ENCODE peak calls at places on chromosomes 5 and 9, in ten cellular contexts. A, C, H, G, D, V, T, X, O and Z are unnamed samples.

GRCh38 chr9:35042081-35042604 is 30.3 kb downstream of the VCP start:
- DNase-seq in A (no peak), C (peak), H (no peak), G (peak), D (no peak), V (peak), T (no peak), X (no peak), O (no peak), Z (no peak)

GRCh38 chr9:130220351-130220750 is 45.2 kb upstream of the HMCN2 start:
- DNase-seq in A (no peak), C (no peak), H (no peak), G (peak), D (no peak), V (peak), T (no peak), X (no peak), O (no peak), Z (no peak)

GRCh38 chr5:156391139-156391538 is 64.2 kb downstream of the SGCD start:
- DNase-seq in A (no peak), C (no peak), H (no peak), G (peak), D (no peak), V (peak), T (no peak), X (no peak), O (no peak), Z (no peak)

GRCh38 chr9:89877051-89878002 is 272.5 kb downstream of the GADD45G start:
- DNase-seq in A (no peak), C (no peak), H (no peak), G (no peak), D (no peak), V (no peak), T (no peak), X (no peak), O (no peak), Z (no peak)

GRCh38 chr9:86494644-86495081 is 140.5 kb upstream of the TUT7 start:
- DNase-seq in A (no peak), C (no peak), H (no peak), G (peak), D (no peak), V (no peak), T (no peak), X (no peak), O (peak), Z (no peak)

GRCh38 chr9:33687779-33688178 is 107.6 kb upstream of the PRSS3 start:
- DNase-seq in A (no peak), C (no peak), H (no peak), G (peak), D (no peak), V (peak), T (no peak), X (peak), O (no peak), Z (no peak)

GRCh38 chr5:60372786-60373185 is 327.2 kb downstream of the DEPDC1B start:
- DNase-seq in A (no peak), C (no peak), H (no peak), G (no peak), D (no peak), V (peak), T (no peak), X (no peak), O (no peak), Z (no peak)

GRCh38 chr5:149024477-149024876 is 38.4 kb downstream of the SH3TC2 start:
- DNase-seq in A (no peak), C (peak), H (no peak), G (no peak), D (no peak), V (no peak), T (no peak), X (no peak), O (no peak), Z (no peak)

GRCh38 chr9:123150708-123151503 is 117.4 kb downstream of the GPR21 start:
- DNase-seq in A (no peak), C (peak), H (no peak), G (peak), D (no peak), V (no peak), T (no peak), X (no peak), O (no peak), Z (no peak)

GRCh38 chr9:85258823-85259370 is 482.9 kb downstream of the AGTPBP1 start:
- DNase-seq in A (no peak), C (peak), H (peak), G (peak), D (peak), V (peak), T (peak), X (peak), O (peak), Z (no peak)

GRCh38 chr5:181200816-181201215 is 4.2 kb downstream of the TRIM7 start:
- DNase-seq in A (no peak), C (no peak), H (no peak), G (no peak), D (no peak), V (no peak), T (no peak), X (no peak), O (no peak), Z (no peak)

GRCh38 chr5:102617187-102617856 is 118.5 kb upstream of the SLCO6A1 start:
- DNase-seq in A (no peak), C (no peak), H (no peak), G (no peak), D (no peak), V (no peak), T (no peak), X (no peak), O (no peak), Z (no peak)

GRCh38 chr9:124551472-124552339 is 44.5 kb upstream of the NR5A1 start:
- DNase-seq in A (no peak), C (peak), H (peak), G (peak), D (no peak), V (peak), T (peak), X (peak), O (no peak), Z (no peak)

DNA sequence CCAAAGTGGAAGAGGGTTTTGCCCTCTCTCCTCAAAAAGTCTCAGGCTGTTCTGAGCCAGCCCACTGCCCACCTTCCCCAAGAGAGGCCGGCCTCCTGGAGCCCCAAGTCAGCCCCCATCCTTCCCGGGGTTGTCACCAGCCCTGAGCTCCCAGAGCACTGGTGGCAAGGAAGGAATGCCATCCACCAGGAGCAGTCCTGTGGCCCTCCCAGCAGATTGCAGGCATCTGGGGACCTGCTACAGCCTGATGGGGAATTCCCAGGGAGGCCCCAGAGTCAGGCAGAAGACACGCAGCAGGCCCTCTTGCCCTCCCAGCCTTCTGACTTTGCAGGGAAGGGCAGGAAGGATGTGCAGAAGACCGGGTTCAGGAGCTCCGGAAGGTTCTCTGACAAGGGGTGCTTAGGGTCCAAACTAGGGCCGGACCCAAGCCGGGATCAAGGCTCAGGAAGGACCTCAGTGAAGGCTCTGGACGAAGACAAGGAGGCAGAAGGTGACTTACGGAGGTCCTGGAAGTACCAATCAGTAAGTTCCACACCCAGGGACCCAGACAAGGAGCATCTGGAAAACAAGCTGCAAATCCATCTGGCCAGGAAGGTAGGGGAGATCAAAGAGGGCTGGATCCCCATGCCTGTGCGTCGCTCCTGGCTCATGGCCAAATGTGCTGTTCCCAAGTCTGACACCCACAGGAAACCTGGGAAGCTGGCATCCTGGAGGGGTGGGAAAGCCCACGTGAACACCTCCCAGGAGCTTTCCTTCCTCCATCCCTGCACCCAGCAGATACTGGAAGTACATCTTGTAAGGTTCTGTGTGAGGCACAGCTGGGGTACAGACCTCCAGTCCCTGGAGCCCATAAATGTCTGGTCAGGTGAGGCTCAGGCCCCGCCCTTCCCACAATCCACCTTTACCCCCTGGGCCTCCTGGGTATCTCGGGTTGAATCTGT is 3.8 kb downstream of the SPATA31E1 start:
- DNase-seq in A (no peak), C (no peak), H (no peak), G (no peak), D (no peak), V (no peak), T (no peak), X (no peak), O (no peak), Z (no peak)
- H3K4me3 ChIP-seq in A (no peak), C (no peak), H (no peak), G (no peak), D (no peak), V (no peak), T (no peak), X (no peak), O (no peak), Z (no peak)

DNA sequence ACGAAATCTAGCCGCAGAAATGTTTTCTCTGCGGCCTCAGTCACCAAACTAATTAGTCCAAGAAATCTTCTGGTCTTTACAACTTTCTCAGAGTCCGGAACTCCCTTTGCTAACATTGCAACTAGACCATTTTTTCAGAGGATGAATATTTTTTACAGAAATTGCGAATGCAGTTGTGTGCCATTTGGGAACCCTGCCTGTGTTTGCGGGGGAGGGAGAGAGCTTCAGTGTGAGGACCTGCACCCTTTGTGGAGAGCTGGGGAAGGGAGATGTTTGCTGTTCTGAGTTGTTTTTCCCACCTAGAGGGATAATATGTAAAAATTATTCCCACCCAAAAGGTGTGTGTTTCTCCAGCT is 2.1 kb downstream of the IRX1 start:
- DNase-seq in A (no peak), C (no peak), H (no peak), G (no peak), D (no peak), V (no peak), T (no peak), X (no peak), O (no peak), Z (no peak)
- H3K4me3 ChIP-seq in A (peak), C (no peak), H (no peak), G (no peak), D (no peak), V (no peak), T (no peak), X (no peak), O (no peak), Z (no peak)

GRCh38 chr9:107636596-107637405 is 147.2 kb upstream of the KLF4 start:
- DNase-seq in A (no peak), C (no peak), H (no peak), G (peak), D (no peak), V (no peak), T (no peak), X (no peak), O (no peak), Z (no peak)
- H3K4me3 ChIP-seq in A (peak), C (no peak), H (peak), G (peak), D (peak), V (no peak), T (no peak), X (no peak), O (no peak), Z (no peak)

DNA sequence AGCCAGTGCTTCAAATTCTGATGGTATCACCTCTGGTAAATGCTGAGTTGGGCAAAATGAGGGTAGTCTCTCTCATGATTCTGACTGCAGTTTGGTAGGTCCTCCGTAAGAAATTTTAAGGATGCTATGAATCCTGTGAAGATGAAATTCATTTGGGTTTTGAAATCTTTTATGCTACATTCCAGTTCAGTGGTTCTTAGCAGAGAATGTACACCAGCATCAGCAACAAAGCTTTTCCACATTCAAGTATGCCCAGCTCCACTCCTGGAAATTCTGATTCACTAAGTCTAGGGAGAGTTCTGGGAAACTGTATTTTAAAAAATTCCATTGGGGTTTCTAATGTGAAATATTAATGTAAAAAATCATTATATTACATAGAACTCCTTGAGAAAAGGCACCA is 33.6 kb upstream of the ACOT12 start:
- DNase-seq in A (no peak), C (no peak), H (no peak), G (no peak), D (no peak), V (no peak), T (no peak), X (no peak), O (no peak), Z (no peak)
- H3K4me3 ChIP-seq in A (no peak), C (no peak), H (no peak), G (no peak), D (no peak), V (no peak), T (no peak), X (no peak), O (no peak), Z (no peak)

GRCh38 chr5:119451561-119451960 is 736 bp upstream of the HSD17B4 start:
- DNase-seq in A (no peak), C (no peak), H (no peak), G (no peak), D (no peak), V (no peak), T (no peak), X (no peak), O (no peak), Z (no peak)
- H3K4me3 ChIP-seq in A (peak), C (no peak), H (no peak), G (no peak), D (no peak), V (peak), T (no peak), X (no peak), O (no peak), Z (no peak)

GRCh38 chr5:17443333-17444125 is 54.5 kb upstream of the TAF11L2 start:
- DNase-seq in A (peak), C (no peak), H (peak), G (no peak), D (no peak), V (no peak), T (peak), X (no peak), O (no peak), Z (peak)
- H3K4me3 ChIP-seq in A (no peak), C (no peak), H (no peak), G (no peak), D (no peak), V (no peak), T (no peak), X (no peak), O (no peak), Z (no peak)

DNA sequence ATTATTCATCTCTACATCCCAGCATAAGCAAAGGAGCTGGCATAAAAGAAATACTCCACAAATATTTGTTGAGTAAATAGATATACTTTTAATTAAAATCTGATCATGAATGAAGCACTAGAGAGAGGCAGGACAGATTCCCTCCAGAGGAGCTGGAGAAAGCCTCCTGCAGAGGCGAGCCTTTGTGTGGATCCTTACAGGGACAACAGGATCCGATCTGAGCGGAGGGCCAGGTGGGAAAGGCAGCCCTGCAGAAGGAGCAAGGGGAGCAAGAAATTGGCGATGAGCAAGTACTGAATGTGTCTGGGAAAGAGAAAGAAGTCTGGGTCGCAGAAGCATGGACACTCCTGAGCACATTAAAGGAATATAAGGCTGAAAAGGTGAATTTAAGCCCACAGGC is 69.4 kb downstream of the EBF1 start:
- DNase-seq in A (no peak), C (no peak), H (no peak), G (no peak), D (no peak), V (no peak), T (no peak), X (no peak), O (no peak), Z (no peak)
- H3K4me3 ChIP-seq in A (no peak), C (no peak), H (no peak), G (no peak), D (no peak), V (no peak), T (no peak), X (no peak), O (no peak), Z (no peak)

GRCh38 chr5:50923768-50924113 is 257.3 kb downstream of the PARP8 start:
- DNase-seq in A (peak), C (no peak), H (no peak), G (no peak), D (no peak), V (no peak), T (no peak), X (no peak), O (no peak), Z (peak)
- H3K4me3 ChIP-seq in A (no peak), C (no peak), H (no peak), G (no peak), D (no peak), V (no peak), T (no peak), X (no peak), O (no peak), Z (no peak)

GRCh38 chr5:142425286-142426065 is 100.7 kb upstream of the SPRY4 start:
- DNase-seq in A (no peak), C (no peak), H (no peak), G (no peak), D (no peak), V (no peak), T (no peak), X (no peak), O (no peak), Z (no peak)

GRCh38 chr5:142428036-142428772 is 103.4 kb upstream of the SPRY4 start:
- DNase-seq in A (no peak), C (no peak), H (no peak), G (no peak), D (no peak), V (no peak), T (no peak), X (no peak), O (no peak), Z (no peak)

GRCh38 chr5:142427529-142427928 is 102.7 kb upstream of the SPRY4 start:
- DNase-seq in A (no peak), C (no peak), H (no peak), G (no peak), D (no peak), V (no peak), T (no peak), X (no peak), O (no peak), Z (no peak)

GRCh38 chr5:142426129-142426641 is 101.4 kb upstream of the SPRY4 start:
- DNase-seq in A (no peak), C (peak), H (peak), G (no peak), D (peak), V (no peak), T (peak), X (no peak), O (no peak), Z (peak)

DNA sequence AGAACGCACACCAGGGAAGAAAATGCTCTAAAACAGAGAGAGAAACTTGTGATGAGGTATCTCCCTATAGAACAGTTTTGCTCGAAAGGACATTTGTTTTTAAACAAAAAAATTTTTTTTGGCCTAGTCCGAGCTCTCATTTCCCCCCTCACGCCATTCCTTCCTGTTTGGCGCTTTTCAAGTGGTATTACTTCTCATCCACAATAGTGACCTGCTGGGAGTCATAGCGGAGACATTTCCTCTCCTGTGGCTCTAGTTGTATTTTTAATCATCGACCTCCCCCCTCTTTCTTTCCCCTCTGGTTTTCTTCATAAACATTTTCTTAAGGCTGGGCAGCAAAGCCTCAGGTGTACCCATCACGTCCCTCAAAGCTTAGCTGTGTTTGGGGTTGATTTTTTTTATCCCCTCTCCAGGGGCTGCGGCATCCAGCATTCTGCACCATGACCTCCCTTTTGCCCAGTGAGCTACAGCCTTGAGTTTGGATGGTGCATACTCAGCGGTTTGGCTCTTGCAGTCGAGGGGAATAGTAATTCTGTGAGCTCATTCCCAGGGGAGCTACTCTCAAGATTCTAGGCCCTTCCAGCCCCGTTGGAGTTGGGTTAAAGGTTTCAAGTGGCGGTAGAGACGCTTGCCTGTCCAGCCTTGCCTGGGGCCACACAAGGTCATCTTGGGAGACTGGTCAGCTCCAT is 102.0 kb upstream of the SPRY4 start:
- DNase-seq in A (no peak), C (no peak), H (no peak), G (peak), D (no peak), V (no peak), T (no peak), X (no peak), O (no peak), Z (peak)
- H3K4me3 ChIP-seq in A (no peak), C (no peak), H (peak), G (peak), D (no peak), V (no peak), T (no peak), X (no peak), O (no peak), Z (no peak)

GRCh38 chr5:179975713-179976030 is 68.0 kb upstream of the TBC1D9B start:
- DNase-seq in A (no peak), C (no peak), H (no peak), G (no peak), D (no peak), V (no peak), T (no peak), X (no peak), O (no peak), Z (no peak)
- H3K4me3 ChIP-seq in A (no peak), C (no peak), H (no peak), G (no peak), D (no peak), V (no peak), T (no peak), X (no peak), O (no peak), Z (no peak)